ENCODE peak calls at places on chromosome 19, in four cellular contexts. E is keratinocyte, J is cardiac fibroblast, B is Right ventricle myocardium superior. X is an unnamed sample.

GRCh38 chr19:49340069-49340864 is 5.1 kb downstream of the CD37 start:
- DNase-seq in E (no peak), B (peak; percentile 73), J (peak; percentile 22), X (peak; percentile 33)

GRCh38 chr19:52651956-52652355 is 13.8 kb upstream of the ZNF83 start:
- DNase-seq in B (no peak), J (no peak), E (no peak), X (no peak)

GRCh38 chr19:48613024-48613851 is 1.6 kb downstream of the FAM83E start:
- DNase-seq in B (no peak), J (no peak), E (no peak), X (no peak)

GRCh38 chr19:54949412-54949811 is 2.1 kb upstream of the NLRP7 start:
- DNase-seq in B (no peak), J (no peak), E (no peak), X (no peak)

GRCh38 chr19:38267780-38268430 is 3.5 kb downstream of the SPINT2 start:
- DNase-seq in E (no peak), B (no peak), J (no peak), X (no peak)

GRCh38 chr19:35872180-35872579 is 3.8 kb downstream of the APLP1 start:
- DNase-seq in E (no peak), B (no peak), J (no peak), X (no peak)

GRCh38 chr19:15173746-15174404 is 26.9 kb downstream of the NOTCH3 start:
- DNase-seq in B (no peak), J (no peak), E (no peak), X (no peak)

GRCh38 chr19:16070366-16070990 is 5.8 kb upstream of the TPM4 start:
- DNase-seq in J (no peak), E (peak; percentile 76), B (peak; percentile 72), X (peak; percentile 82)

GRCh38 chr19:55229145-55229788 is 704 bp upstream of the TMEM86B start:
- DNase-seq in B (no peak), J (no peak), E (no peak), X (no peak)

GRCh38 chr19:45508931-45509691 is 1.8 kb downstream of the VASP start:
- DNase-seq in J (peak; percentile 74), E (no peak), B (peak; percentile 84), X (peak; percentile 54)

GRCh38 chr19:995051-995827 is 5.0 kb upstream of the GRIN3B start:
- DNase-seq in E (no peak), B (no peak), J (no peak), X (no peak)

GRCh38 chr19:4647676-4648644 is 8.6 kb downstream of the TNFAIP8L1 start:
- DNase-seq in J (peak; percentile 81), E (no peak), B (peak; percentile 69), X (no peak)

GRCh38 chr19:18349524-18350128 is 9.2 kb downstream of the PGPEP1 start:
- DNase-seq in J (peak; percentile 75), E (no peak), B (peak; percentile 59), X (peak; percentile 46)

GRCh38 chr19:3577741-3578344 is 5.1 kb downstream of the HMG20B start:
- DNase-seq in E (no peak), J (no peak), B (no peak), X (no peak)

GRCh38 chr19:5265260-5265659 is 75.4 kb downstream of the PTPRS start:
- DNase-seq in J (no peak), E (no peak), B (no peak), X (no peak)

GRCh38 chr19:16367269-16367683 is 42.6 kb downstream of the KLF2 start:
- DNase-seq in E (no peak), J (no peak), B (peak; percentile 47), X (no peak)